ENCODE peak calls at places on chromosomes 2 and 18, in five cellular contexts. One of them, this sample, is unnamed.
A peak's percentile ranks its signal among the peaks of the same experiment; 100 is the strongest.

GRCh38 chr2:115303-115702 is 69.0 kb upstream of the FAM110C start:
- DNase-seq in skeletal muscle cell: no peak
- DNase-seq in heart right ventricle: no peak
- DNase-seq in CD8-positive, alpha-beta memory T cell: no peak
- DNase-seq in neural progenitor cell: no peak
- DNase-seq in this sample: no peak

GRCh38 chr2:156956161-156956560 is 301.3 kb upstream of the GALNT5 start:
- DNase-seq in heart right ventricle: no peak
- DNase-seq in CD8-positive, alpha-beta memory T cell: no peak
- DNase-seq in neural progenitor cell: no peak
- DNase-seq in skeletal muscle cell: no peak
- DNase-seq in this sample: no peak

GRCh38 chr2:42383855-42384530 is 23.0 kb upstream of the COX7A2L start:
- DNase-seq in CD8-positive, alpha-beta memory T cell: no peak
- DNase-seq in skeletal muscle cell: no peak
- DNase-seq in heart right ventricle: no peak
- DNase-seq in neural progenitor cell: no peak
- DNase-seq in this sample: no peak

GRCh38 chr18:56748698-56749268 is 97.6 kb downstream of the WDR7 start:
- DNase-seq in skeletal muscle cell: peak; percentile 4
- DNase-seq in CD8-positive, alpha-beta memory T cell: no peak
- DNase-seq in heart right ventricle: no peak
- DNase-seq in neural progenitor cell: peak; percentile 59
- DNase-seq in this sample: no peak

GRCh38 chr2:20378891-20379519 is 28.4 kb upstream of the PUM2 start:
- DNase-seq in neural progenitor cell: peak; percentile 86
- DNase-seq in CD8-positive, alpha-beta memory T cell: no peak
- DNase-seq in heart right ventricle: peak; percentile 87
- DNase-seq in skeletal muscle cell: peak; percentile 79
- DNase-seq in this sample: no peak

GRCh38 chr2:207202645-207203044 is 36.9 kb upstream of the KLF7 start:
- DNase-seq in skeletal muscle cell: no peak
- DNase-seq in neural progenitor cell: peak; percentile 79
- DNase-seq in CD8-positive, alpha-beta memory T cell: no peak
- DNase-seq in heart right ventricle: no peak
- DNase-seq in this sample: no peak

GRCh38 chr18:35497006-35497333 is 790 bp downstream of the INO80C start:
- DNase-seq in neural progenitor cell: no peak
- DNase-seq in CD8-positive, alpha-beta memory T cell: no peak
- DNase-seq in skeletal muscle cell: no peak
- DNase-seq in heart right ventricle: no peak
- DNase-seq in this sample: no peak

GRCh38 chr2:11056614-11057013 is 98.7 kb upstream of the SLC66A3 start:
- DNase-seq in skeletal muscle cell: peak; percentile 81
- DNase-seq in CD8-positive, alpha-beta memory T cell: no peak
- DNase-seq in neural progenitor cell: no peak
- DNase-seq in heart right ventricle: no peak
- DNase-seq in this sample: no peak

GRCh38 chr2:2838548-2838845 is 507.4 kb upstream of the MYT1L start:
- DNase-seq in heart right ventricle: no peak
- DNase-seq in neural progenitor cell: no peak
- DNase-seq in CD8-positive, alpha-beta memory T cell: no peak
- DNase-seq in skeletal muscle cell: no peak
- DNase-seq in this sample: no peak

GRCh38 chr2:161418715-161419337 is 2.7 kb downstream of the TBR1 start:
- DNase-seq in heart right ventricle: peak; percentile 11
- DNase-seq in CD8-positive, alpha-beta memory T cell: no peak
- DNase-seq in neural progenitor cell: peak; percentile 82
- DNase-seq in skeletal muscle cell: no peak
- DNase-seq in this sample: no peak

GRCh38 chr2:112268547-112268946 is 6.8 kb upstream of the ZC3H6 start:
- DNase-seq in heart right ventricle: no peak
- DNase-seq in CD8-positive, alpha-beta memory T cell: no peak
- DNase-seq in neural progenitor cell: no peak
- DNase-seq in skeletal muscle cell: no peak
- DNase-seq in this sample: no peak

GRCh38 chr2:127498386-127498785 is 27.9 kb downstream of the IWS1 start:
- DNase-seq in heart right ventricle: no peak
- DNase-seq in neural progenitor cell: no peak
- DNase-seq in skeletal muscle cell: peak; percentile 62
- DNase-seq in CD8-positive, alpha-beta memory T cell: no peak
- DNase-seq in this sample: no peak

GRCh38 chr2:72757177-72757775 is 68.6 kb downstream of the EXOC6B start:
- DNase-seq in CD8-positive, alpha-beta memory T cell: no peak
- DNase-seq in neural progenitor cell: peak; percentile 24
- DNase-seq in heart right ventricle: no peak
- DNase-seq in skeletal muscle cell: no peak
- DNase-seq in this sample: no peak

GRCh38 chr2:168186452-168186851 is 60.9 kb downstream of the STK39 start:
- DNase-seq in heart right ventricle: no peak
- DNase-seq in CD8-positive, alpha-beta memory T cell: no peak
- DNase-seq in skeletal muscle cell: no peak
- DNase-seq in neural progenitor cell: peak; percentile 57
- DNase-seq in this sample: no peak

GRCh38 chr18:76458522-76459311 is 36.3 kb downstream of the ZNF516 start:
- DNase-seq in neural progenitor cell: no peak
- DNase-seq in CD8-positive, alpha-beta memory T cell: no peak
- DNase-seq in heart right ventricle: no peak
- DNase-seq in skeletal muscle cell: no peak
- DNase-seq in this sample: no peak

GRCh38 chr2:1496394-1496821 is 83.1 kb downstream of the TPO start:
- DNase-seq in neural progenitor cell: no peak
- DNase-seq in skeletal muscle cell: no peak
- DNase-seq in CD8-positive, alpha-beta memory T cell: no peak
- DNase-seq in heart right ventricle: no peak
- DNase-seq in this sample: no peak

GRCh38 chr18:46220116-46220515 is 115.9 kb downstream of the HAUS1 start:
- DNase-seq in neural progenitor cell: no peak
- DNase-seq in skeletal muscle cell: peak; percentile 25
- DNase-seq in heart right ventricle: no peak
- DNase-seq in CD8-positive, alpha-beta memory T cell: no peak
- DNase-seq in this sample: no peak

GRCh38 chr18:70450658-70451253 is 161.9 kb downstream of the SOCS6 start:
- DNase-seq in skeletal muscle cell: no peak
- DNase-seq in neural progenitor cell: no peak
- DNase-seq in heart right ventricle: no peak
- DNase-seq in CD8-positive, alpha-beta memory T cell: no peak
- DNase-seq in this sample: no peak

GRCh38 chr18:66316708-66317107 is 287.2 kb downstream of the CDH19 start:
- DNase-seq in neural progenitor cell: peak; percentile 1
- DNase-seq in CD8-positive, alpha-beta memory T cell: no peak
- DNase-seq in heart right ventricle: no peak
- DNase-seq in skeletal muscle cell: no peak
- DNase-seq in this sample: no peak

GRCh38 chr2:44200759-44201158 is 32.1 kb downstream of the PPM1B start:
- DNase-seq in skeletal muscle cell: no peak
- DNase-seq in CD8-positive, alpha-beta memory T cell: no peak
- DNase-seq in heart right ventricle: no peak
- DNase-seq in neural progenitor cell: no peak
- DNase-seq in this sample: no peak

GRCh38 chr2:188853307-188853706 is 120.9 kb upstream of the COL3A1 start:
- DNase-seq in neural progenitor cell: no peak
- DNase-seq in skeletal muscle cell: peak; percentile 90
- DNase-seq in CD8-positive, alpha-beta memory T cell: no peak
- DNase-seq in heart right ventricle: no peak
- DNase-seq in this sample: no peak

GRCh38 chr2:38156262-38156835 is 80.4 kb upstream of the CYP1B1 start:
- DNase-seq in heart right ventricle: no peak
- DNase-seq in skeletal muscle cell: no peak
- DNase-seq in neural progenitor cell: no peak
- DNase-seq in CD8-positive, alpha-beta memory T cell: no peak
- DNase-seq in this sample: no peak

GRCh38 chr18:26794210-26795101 is 71.1 kb downstream of the AQP4 start:
- DNase-seq in neural progenitor cell: no peak
- DNase-seq in heart right ventricle: no peak
- DNase-seq in skeletal muscle cell: no peak
- DNase-seq in CD8-positive, alpha-beta memory T cell: no peak
- DNase-seq in this sample: no peak

GRCh38 chr2:198143793-198144192 is 339.4 kb downstream of the PLCL1 start:
- DNase-seq in neural progenitor cell: no peak
- DNase-seq in heart right ventricle: no peak
- DNase-seq in skeletal muscle cell: no peak
- DNase-seq in CD8-positive, alpha-beta memory T cell: no peak
- DNase-seq in this sample: no peak

GRCh38 chr2:96828874-96829273 is 12.8 kb downstream of the CNNM3 start:
- DNase-seq in CD8-positive, alpha-beta memory T cell: no peak
- DNase-seq in neural progenitor cell: no peak
- DNase-seq in heart right ventricle: no peak
- DNase-seq in skeletal muscle cell: no peak
- DNase-seq in this sample: no peak

DNA sequence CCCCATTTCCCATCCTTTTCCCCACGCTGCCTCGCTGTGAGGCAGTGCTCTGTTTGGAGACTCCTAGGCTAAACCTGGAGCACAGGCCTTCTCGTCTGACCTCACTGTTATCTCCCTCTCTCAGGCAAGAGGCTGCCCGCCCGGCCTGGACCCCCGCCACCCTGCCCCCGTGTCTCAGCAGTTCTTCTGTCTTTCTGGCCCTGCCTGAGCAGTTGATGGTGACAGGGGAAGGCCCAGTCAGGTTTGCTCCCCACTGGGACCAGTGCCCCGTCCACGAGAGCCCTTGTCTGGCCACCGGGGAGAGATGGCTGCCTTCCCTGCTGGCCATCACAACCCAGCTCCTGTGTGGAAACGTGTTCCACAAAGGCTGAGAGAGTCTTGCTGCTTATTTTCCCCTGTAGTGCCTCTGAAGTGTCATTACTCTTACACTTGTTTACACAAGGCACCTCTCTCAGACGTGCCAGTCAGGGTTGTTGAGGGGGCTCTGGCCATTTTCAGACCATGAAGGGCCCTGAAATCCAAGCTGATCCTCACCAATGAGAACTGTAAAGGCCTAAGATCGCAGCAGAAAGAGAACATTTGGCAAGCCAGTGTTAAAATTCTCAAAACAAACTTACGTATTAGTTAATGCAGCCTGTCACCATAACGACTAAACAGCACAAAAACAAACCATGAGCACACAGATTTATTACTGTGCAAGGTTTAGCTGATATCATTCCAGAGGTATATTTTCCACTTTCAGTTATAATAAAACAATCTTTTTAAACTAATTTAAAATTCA is 210.8 kb downstream of the NDUFA10 start:
- DNase-seq in neural progenitor cell: no peak
- DNase-seq in skeletal muscle cell: no peak
- DNase-seq in heart right ventricle: no peak
- DNase-seq in CD8-positive, alpha-beta memory T cell: no peak
- DNase-seq in this sample: no peak
- H3K4me3 ChIP-seq in neural progenitor cell: no peak overlapping the region
- H3K4me3 ChIP-seq in skeletal muscle cell: no peak overlapping the region
- H3K4me3 ChIP-seq in heart right ventricle: no peak overlapping the region
- H3K4me3 ChIP-seq in CD8-positive, alpha-beta memory T cell: no peak overlapping the region
- H3K4me3 ChIP-seq in this sample: no peak overlapping the region

GRCh38 chr18:79625195-79625923 is 54.2 kb upstream of the CTDP1 start:
- DNase-seq in skeletal muscle cell: no peak
- DNase-seq in heart right ventricle: no peak
- DNase-seq in neural progenitor cell: no peak
- DNase-seq in CD8-positive, alpha-beta memory T cell: no peak
- DNase-seq in this sample: no peak
- H3K4me3 ChIP-seq in skeletal muscle cell: no peak overlapping the region
- H3K4me3 ChIP-seq in heart right ventricle: no peak overlapping the region
- H3K4me3 ChIP-seq in neural progenitor cell: no peak overlapping the region
- H3K4me3 ChIP-seq in CD8-positive, alpha-beta memory T cell: no peak overlapping the region
- H3K4me3 ChIP-seq in this sample: no peak overlapping the region

GRCh38 chr2:9101763-9102425 is 98.4 kb upstream of the MBOAT2 start:
- DNase-seq in heart right ventricle: no peak
- DNase-seq in neural progenitor cell: no peak
- DNase-seq in CD8-positive, alpha-beta memory T cell: no peak
- DNase-seq in skeletal muscle cell: no peak
- DNase-seq in this sample: no peak
- H3K4me3 ChIP-seq in heart right ventricle: no peak overlapping the region
- H3K4me3 ChIP-seq in neural progenitor cell: no peak overlapping the region
- H3K4me3 ChIP-seq in CD8-positive, alpha-beta memory T cell: no peak overlapping the region
- H3K4me3 ChIP-seq in skeletal muscle cell: no peak overlapping the region
- H3K4me3 ChIP-seq in this sample: no peak overlapping the region

GRCh38 chr2:153477641-153478288 is 797 bp downstream of the RPRM start:
- DNase-seq in skeletal muscle cell: no peak
- DNase-seq in CD8-positive, alpha-beta memory T cell: no peak
- DNase-seq in heart right ventricle: peak; percentile 6
- DNase-seq in neural progenitor cell: peak; percentile 58
- DNase-seq in this sample: no peak
- H3K4me3 ChIP-seq in skeletal muscle cell: peak overlapping the region; percentile 50
- H3K4me3 ChIP-seq in CD8-positive, alpha-beta memory T cell: peak overlapping the region; percentile 44
- H3K4me3 ChIP-seq in heart right ventricle: peak overlapping the region; percentile 59
- H3K4me3 ChIP-seq in neural progenitor cell: peak overlapping the region; percentile 50
- H3K4me3 ChIP-seq in this sample: peak overlapping the region; percentile 41

GRCh38 chr2:191150451-191151314 is at the start of gene STAT4:
- DNase-seq in neural progenitor cell: peak; percentile 38
- DNase-seq in CD8-positive, alpha-beta memory T cell: peak; percentile 91
- DNase-seq in skeletal muscle cell: peak; percentile 53
- DNase-seq in heart right ventricle: peak; percentile 19
- DNase-seq in this sample: peak; percentile 76
- H3K4me3 ChIP-seq in neural progenitor cell: peak within 1 kb of the TSS; percentile 47
- H3K4me3 ChIP-seq in CD8-positive, alpha-beta memory T cell: peak within 1 kb of the TSS; percentile 98
- H3K4me3 ChIP-seq in skeletal muscle cell: peak within 1 kb of the TSS; percentile 50
- H3K4me3 ChIP-seq in heart right ventricle: peak within 1 kb of the TSS; percentile 62
- H3K4me3 ChIP-seq in this sample: peak within 1 kb of the TSS; percentile 91

GRCh38 chr18:61334951-61335736 is 1.9 kb downstream of the CDH20 start:
- DNase-seq in skeletal muscle cell: no peak
- DNase-seq in CD8-positive, alpha-beta memory T cell: no peak
- DNase-seq in neural progenitor cell: no peak
- DNase-seq in heart right ventricle: no peak
- DNase-seq in this sample: no peak
- H3K4me3 ChIP-seq in skeletal muscle cell: no peak overlapping the region
- H3K4me3 ChIP-seq in CD8-positive, alpha-beta memory T cell: no peak overlapping the region
- H3K4me3 ChIP-seq in neural progenitor cell: peak overlapping the region; percentile 87
- H3K4me3 ChIP-seq in heart right ventricle: no peak overlapping the region
- H3K4me3 ChIP-seq in this sample: no peak overlapping the region

DNA sequence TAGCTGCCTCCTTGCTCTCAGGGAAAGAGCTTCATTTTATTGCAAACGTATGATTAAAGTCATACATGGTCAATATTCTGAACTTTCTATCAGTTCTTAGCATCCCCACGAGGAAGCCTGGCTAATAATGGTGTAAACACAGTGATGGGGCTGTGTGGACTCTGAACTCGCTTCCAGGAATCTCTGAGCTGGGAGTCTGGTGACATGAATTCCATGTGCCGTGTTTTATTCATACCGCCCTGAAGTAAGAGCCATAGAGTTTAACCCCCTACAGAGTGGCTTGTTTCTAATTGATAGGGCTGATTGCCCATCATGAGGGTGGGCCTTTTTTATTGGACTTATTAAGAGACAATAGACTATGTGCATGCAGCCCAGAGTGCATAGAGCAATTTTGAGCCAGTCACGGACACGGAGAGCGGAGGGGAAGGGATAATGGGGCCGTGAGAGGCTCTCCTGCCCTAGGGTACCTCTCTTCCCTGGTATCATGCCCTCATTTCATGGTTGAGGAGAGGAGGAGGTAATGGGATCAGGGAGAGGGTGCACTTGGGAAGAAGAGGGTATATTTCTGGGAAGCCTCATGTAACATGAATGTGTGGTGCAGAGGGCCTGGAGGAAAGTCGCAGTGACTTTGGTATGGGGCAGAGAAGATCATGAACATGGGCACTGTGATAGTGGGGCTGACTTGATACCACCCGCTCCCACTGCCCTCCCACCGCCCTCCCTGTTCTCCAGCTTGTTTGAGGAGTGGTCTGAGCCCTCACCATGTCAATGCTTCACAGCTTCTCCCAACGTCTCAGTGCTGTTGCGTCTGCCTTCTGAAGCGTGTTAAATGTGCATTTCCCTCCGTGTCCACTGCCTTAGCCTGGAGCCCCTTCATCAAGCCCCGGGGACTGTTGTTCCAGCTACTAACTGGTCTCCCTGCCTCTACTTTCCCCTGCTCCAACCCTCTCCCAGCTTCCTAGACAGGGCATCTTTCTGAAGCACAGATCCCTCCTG is 73.2 kb downstream of the IL1R2 start:
- DNase-seq in heart right ventricle: no peak
- DNase-seq in neural progenitor cell: no peak
- DNase-seq in CD8-positive, alpha-beta memory T cell: no peak
- DNase-seq in skeletal muscle cell: no peak
- DNase-seq in this sample: no peak
- H3K4me3 ChIP-seq in heart right ventricle: no peak overlapping the region
- H3K4me3 ChIP-seq in neural progenitor cell: no peak overlapping the region
- H3K4me3 ChIP-seq in CD8-positive, alpha-beta memory T cell: no peak overlapping the region
- H3K4me3 ChIP-seq in skeletal muscle cell: peak overlapping the region; percentile 20
- H3K4me3 ChIP-seq in this sample: no peak overlapping the region